ENCODE peak calls at places on chromosomes 2 and 18, in five cellular contexts. Q is H54; L is HT1080; W is stimulated activated CD4-positive, alpha-beta T cell treated with anti-CD3 and anti-CD28 coated beads, Interleukin-1b, Interleukin-23, amount 100 ng/mL, for 1 hour; E is C1 segment of cervical spinal cord. A is an unnamed sample.

GRCh38 chr2:145064476-145064875 is 544.6 kb upstream of the ZEB2 start:
- DNase-seq in Q (no peak), L (no peak), W (no peak), E (no peak), A (no peak)

GRCh38 chr2:35803133-35803532 is 552.4 kb upstream of the CRIM1 start:
- DNase-seq in Q (no peak), L (no peak), W (no peak), E (no peak), A (no peak)

GRCh38 chr18:49238433-49239042 is 221.9 kb downstream of the DYM start:
- DNase-seq in Q (no peak), L (peak), W (no peak), E (no peak), A (no peak)

GRCh38 chr2:99710720-99711612 is 221.1 kb upstream of the REV1 start:
- DNase-seq in Q (no peak), L (no peak), W (no peak), E (peak), A (no peak)

GRCh38 chr2:204260162-204260877 is 285.0 kb upstream of the PARD3B start:
- DNase-seq in Q (peak), L (peak), W (no peak), E (no peak), A (peak)

GRCh38 chr18:34871435-34871834 is 161.3 kb downstream of the DTNA start:
- DNase-seq in Q (no peak), L (peak), W (no peak), E (no peak), A (no peak)

GRCh38 chr18:40109251-40110049 is 1845.6 kb upstream of the PIK3C3 start:
- DNase-seq in Q (no peak), L (peak), W (no peak), E (no peak), A (no peak)

GRCh38 chr2:86052676-86053075 is 53.0 kb downstream of the POLR1A start:
- DNase-seq in Q (no peak), L (no peak), W (no peak), E (no peak), A (no peak)

GRCh38 chr2:180707867-180708205 is 272.6 kb upstream of the UBE2E3 start:
- DNase-seq in Q (peak), L (peak), W (no peak), E (no peak), A (no peak)

GRCh38 chr2:40321822-40322221 is 130.1 kb downstream of the SLC8A1 start:
- DNase-seq in Q (no peak), L (no peak), W (no peak), E (no peak), A (no peak)

GRCh38 chr2:192002418-192002817 is 155.5 kb upstream of the CAVIN2 start:
- DNase-seq in Q (no peak), L (no peak), W (no peak), E (no peak), A (no peak)

GRCh38 chr18:3995476-3996102 is 459.5 kb downstream of the DLGAP1 start:
- DNase-seq in Q (no peak), L (peak), W (no peak), E (no peak), A (no peak)

GRCh38 chr2:71851094-71851755 is 296.4 kb downstream of the CYP26B1 start:
- DNase-seq in Q (no peak), L (no peak), W (no peak), E (no peak), A (no peak)

GRCh38 chr18:35122586-35123224 is 81.5 kb downstream of the MAPRE2 start:
- DNase-seq in Q (no peak), L (no peak), W (no peak), E (no peak), A (no peak)

GRCh38 chr2:50995610-50996009 is 36.3 kb downstream of the NRXN1 start:
- DNase-seq in Q (no peak), L (peak), W (no peak), E (no peak), A (no peak)

GRCh38 chr2:30472326-30472725 is 25.3 kb downstream of the LCLAT1 start:
- DNase-seq in Q (no peak), L (no peak), W (no peak), E (no peak), A (no peak)

GRCh38 chr18:63701952-63702351 is 808 bp upstream of the SERPINB11 start:
- DNase-seq in Q (no peak), L (no peak), W (no peak), E (no peak), A (no peak)

GRCh38 chr18:10020176-10020575 is 106.4 kb downstream of the VAPA start:
- DNase-seq in Q (no peak), L (peak), W (no peak), E (no peak), A (no peak)

GRCh38 chr2:86238354-86238753 is 39.1 kb downstream of the MRPL35 start:
- DNase-seq in Q (no peak), L (no peak), W (no peak), E (no peak), A (no peak)

GRCh38 chr2:7692657-7693161 is 775.5 kb downstream of the RNF144A start:
- DNase-seq in Q (no peak), L (peak), W (no peak), E (no peak), A (no peak)

GRCh38 chr2:5521462-5521861 is 170.7 kb upstream of the SOX11 start:
- DNase-seq in Q (no peak), L (no peak), W (no peak), E (no peak), A (no peak)

GRCh38 chr2:109393211-109393610 is 220.6 kb downstream of the SEPTIN10 start:
- DNase-seq in Q (no peak), L (no peak), W (no peak), E (no peak), A (no peak)

GRCh38 chr2:234502919-234503285 is 6.0 kb upstream of the ARL4C start:
- DNase-seq in Q (no peak), L (no peak), W (no peak), E (no peak), A (no peak)

GRCh38 chr2:241271641-241272297 is 43.7 kb downstream of the HDLBP start:
- DNase-seq in Q (peak), L (peak), W (peak), E (peak), A (peak)

GRCh38 chr2:237223208-237223861 is 137.6 kb downstream of the COPS8 start:
- DNase-seq in Q (peak), L (peak), W (no peak), E (no peak), A (no peak)

GRCh38 chr2:121375621-121376159 is 90.7 kb upstream of the TFCP2L1 start:
- DNase-seq in Q (no peak), L (no peak), W (no peak), E (no peak), A (no peak)

GRCh38 chr18:14940738-14941137 is 192.8 kb downstream of the ANKRD30B start:
- DNase-seq in Q (no peak), L (no peak), W (no peak), E (no peak), A (no peak)

A was measured in 8988T.